ENCODE peak calls at places on chromosomes 16 and 17, in ten cellular contexts. D is nephron progenitor cell; F is GM12865; O is mucosa of gallbladder; J is RWPE1; X is activated T-helper 9 cell treated with anti-CD3 and anti-CD28 coated beads, Interleukin-2, amount 50 U/mL, for 16 hours; S is NCI-H2171 treated with DMSO at 0.1 percent for 48 hours; B is anterior cingulate cortex; Y is stimulated activated CD8-positive, alpha-beta memory T cell treated with anti-CD3 and anti-CD28 coated beads, Interleukin-4, amount 100 ng/mL, for 24 hours; V is EL. Q is an unnamed sample.

GRCh38 chr17:48490391-48491026 is 40.3 kb downstream of the HOXB1 start:
- DNase-seq in D (no peak), F (no peak), O (no peak), J (no peak), X (no peak), S (no peak), B (no peak), Y (no peak), V (no peak), Q (no peak)

GRCh38 chr16:56611281-56611833 is 3.0 kb downstream of the MT2A start:
- DNase-seq in D (no peak), F (no peak), O (no peak), J (no peak), X (no peak), S (no peak), B (no peak), Y (no peak), V (peak), Q (no peak)

GRCh38 chr17:9918804-9919352 is 13.8 kb upstream of the RCVRN start:
- DNase-seq in D (no peak), F (no peak), O (no peak), J (no peak), X (no peak), S (no peak), B (no peak), Y (no peak), V (no peak), Q (no peak)

GRCh38 chr16:75921281-75921680 is 195.0 kb upstream of the CPHXL start:
- DNase-seq in D (no peak), F (no peak), O (no peak), J (no peak), X (no peak), S (peak), B (no peak), Y (no peak), V (no peak), Q (no peak)

GRCh38 chr17:14061666-14062560 is 7.4 kb upstream of the COX10 start:
- DNase-seq in D (no peak), F (no peak), O (peak), J (peak), X (no peak), S (no peak), B (no peak), Y (no peak), V (peak), Q (peak)

GRCh38 chr16:54055864-54056263 is 230.7 kb downstream of the IRX3 start:
- DNase-seq in D (no peak), F (no peak), O (no peak), J (no peak), X (no peak), S (no peak), B (no peak), Y (no peak), V (no peak), Q (no peak)

GRCh38 chr17:54220829-54221228 is 398.1 kb downstream of the KIF2B start:
- DNase-seq in D (no peak), F (no peak), O (no peak), J (no peak), X (no peak), S (no peak), B (no peak), Y (no peak), V (no peak), Q (no peak)

GRCh38 chr16:77113835-77114234 is 77.2 kb upstream of the MON1B start:
- DNase-seq in D (no peak), F (no peak), O (no peak), J (no peak), X (no peak), S (no peak), B (no peak), Y (no peak), V (no peak), Q (no peak)

GRCh38 chr16:63577891-63578290 is 1541.7 kb upstream of the CDH8 start:
- DNase-seq in D (no peak), F (no peak), O (no peak), J (no peak), X (no peak), S (no peak), B (no peak), Y (no peak), V (no peak), Q (no peak)

GRCh38 chr16:47134550-47134949 is 9.2 kb downstream of the NETO2 start:
- DNase-seq in D (no peak), F (no peak), O (no peak), J (no peak), X (no peak), S (no peak), B (no peak), Y (no peak), V (no peak), Q (no peak)

GRCh38 chr17:19346351-19347255 is 15.9 kb downstream of the B9D1 start:
- DNase-seq in D (no peak), F (no peak), O (peak), J (peak), X (no peak), S (peak), B (no peak), Y (no peak), V (peak), Q (peak)

GRCh38 chr16:23071202-23072083 is 77.8 kb downstream of the USP31 start:
- DNase-seq in D (no peak), F (no peak), O (no peak), J (peak), X (no peak), S (no peak), B (no peak), Y (no peak), V (no peak), Q (no peak)

GRCh38 chr16:89018605-89019158 is 41.7 kb upstream of the CBFA2T3 start:
- DNase-seq in D (peak), F (no peak), O (no peak), J (no peak), X (no peak), S (no peak), B (no peak), Y (no peak), V (no peak), Q (no peak)

GRCh38 chr16:1691956-1692355 is 13.9 kb downstream of the JPT2 start:
- DNase-seq in D (no peak), F (no peak), O (no peak), J (peak), X (no peak), S (no peak), B (peak), Y (no peak), V (peak), Q (peak)

GRCh38 chr17:78120971-78121800 is 7.4 kb downstream of the TMC6 start:
- DNase-seq in D (no peak), F (peak), O (no peak), J (no peak), X (no peak), S (no peak), B (no peak), Y (no peak), V (no peak), Q (no peak)

GRCh38 chr17:49327835-49328784 is 33.9 kb downstream of the ZNF652 start:
- DNase-seq in D (no peak), F (peak), O (no peak), J (no peak), X (no peak), S (no peak), B (no peak), Y (no peak), V (no peak), Q (no peak)

GRCh38 chr17:35259001-35259400 is 16.1 kb downstream of the SLFN5 start:
- DNase-seq in D (no peak), F (no peak), O (no peak), J (no peak), X (no peak), S (no peak), B (no peak), Y (no peak), V (no peak), Q (no peak)

GRCh38 chr17:63984651-63985386 is 12.1 kb upstream of the SCN4A start:
- DNase-seq in D (no peak), F (peak), O (peak), J (peak), X (peak), S (no peak), B (no peak), Y (no peak), V (peak), Q (peak)

GRCh38 chr16:66382966-66383299 is 16.4 kb downstream of the CDH5 start:
- DNase-seq in D (no peak), F (no peak), O (no peak), J (peak), X (no peak), S (peak), B (no peak), Y (no peak), V (peak), Q (peak)

GRCh38 chr17:51128089-51128488 is 7.4 kb upstream of the SPAG9 start:
- DNase-seq in D (no peak), F (peak), O (no peak), J (no peak), X (no peak), S (no peak), B (no peak), Y (no peak), V (no peak), Q (no peak)

GRCh38 chr17:28745777-28746473 is 2.1 kb downstream of the TRAF4 start:
- DNase-seq in D (no peak), F (no peak), O (no peak), J (peak), X (no peak), S (no peak), B (no peak), Y (no peak), V (peak), Q (peak)

GRCh38 chr17:35084987-35085386 is 21.5 kb upstream of the RFFL start:
- DNase-seq in D (no peak), F (no peak), O (no peak), J (peak), X (no peak), S (no peak), B (no peak), Y (no peak), V (peak), Q (peak)

GRCh38 chr17:6361733-6362132 is 73.2 kb downstream of the AIPL1 start:
- DNase-seq in D (no peak), F (no peak), O (no peak), J (peak), X (no peak), S (no peak), B (no peak), Y (no peak), V (peak), Q (no peak)

GRCh38 chr17:78256705-78257559 is 25.5 kb downstream of the TMEM235 start:
- DNase-seq in D (no peak), F (no peak), O (no peak), J (no peak), X (no peak), S (no peak), B (no peak), Y (no peak), V (no peak), Q (no peak)

GRCh38 chr17:28145348-28145747 is 102.9 kb downstream of the NLK start:
- DNase-seq in D (no peak), F (no peak), O (no peak), J (no peak), X (no peak), S (peak), B (no peak), Y (no peak), V (peak), Q (peak)

GRCh38 chr17:28574536-28574935 is 2.2 kb downstream of the ALDOC start:
- DNase-seq in D (no peak), F (no peak), O (no peak), J (no peak), X (no peak), S (no peak), B (no peak), Y (no peak), V (no peak), Q (no peak)

GRCh38 chr16:71880176-71880575 is 3.8 kb downstream of the ZNF821 start:
- DNase-seq in D (no peak), F (no peak), O (no peak), J (no peak), X (no peak), S (no peak), B (no peak), Y (no peak), V (no peak), Q (no peak)

GRCh38 chr16:30379165-30379783 is 3.1 kb downstream of the SEPTIN1 start:
- DNase-seq in D (no peak), F (no peak), O (no peak), J (no peak), X (no peak), S (no peak), B (no peak), Y (no peak), V (no peak), Q (no peak)

Q was measured in H54.